ENCODE peak calls at places on chromosomes 11 and 22, in five cellular contexts. H is GM12864, X is T-helper 9 cell, Z is hypothalamus, L is renal cortical epithelial cell. A is an unnamed sample.

GRCh38 chr11:47887910-47888569 is 39.9 kb upstream of the NUP160 start:
- DNase-seq in H (no peak), X (no peak), Z (no peak), L (no peak), A (no peak)

GRCh38 chr11:118435233-118435892 is 929 bp upstream of the KMT2A start:
- DNase-seq in H (peak), X (peak), Z (peak), L (no peak), A (peak)

GRCh38 chr22:27474711-27475547 is 326.6 kb downstream of the MN1 start:
- DNase-seq in H (no peak), X (no peak), Z (no peak), L (peak), A (no peak)

GRCh38 chr11:104534268-104534667 is 364.0 kb downstream of the CASP12 start:
- DNase-seq in H (no peak), X (no peak), Z (no peak), L (peak), A (no peak)

GRCh38 chr11:67581469-67581868 is 2.1 kb upstream of the GSTP1 start:
- DNase-seq in H (no peak), X (no peak), Z (no peak), L (peak), A (no peak)

GRCh38 chr11:110032257-110032656 is 60.9 kb upstream of the ZC3H12C start:
- DNase-seq in H (no peak), X (no peak), Z (no peak), L (no peak), A (no peak)

GRCh38 chr22:48717076-48717810 is 1110.4 kb downstream of the BRD1 start:
- DNase-seq in H (no peak), X (no peak), Z (no peak), L (no peak), A (peak)

GRCh38 chr11:123173040-123173855 is 21.8 kb downstream of the CLMP start:
- DNase-seq in H (no peak), X (no peak), Z (no peak), L (peak), A (no peak)

GRCh38 chr11:8484251-8484650 is 109.8 kb downstream of the STK33 start:
- DNase-seq in H (no peak), X (no peak), Z (no peak), L (no peak), A (no peak)

GRCh38 chr11:65214212-65214845 is 32.6 kb downstream of the CAPN1 start:
- DNase-seq in H (no peak), X (no peak), Z (no peak), L (no peak), A (no peak)

GRCh38 chr11:10122337-10123197 is 171.5 kb downstream of the SBF2 start:
- DNase-seq in H (peak), X (no peak), Z (no peak), L (peak), A (no peak)

GRCh38 chr11:119085523-119085878 is 820 bp downstream of the HMBS start:
- DNase-seq in H (no peak), X (peak), Z (no peak), L (no peak), A (no peak)

GRCh38 chr11:3958301-3958700 is 102.8 kb downstream of the STIM1 start:
- DNase-seq in H (no peak), X (no peak), Z (no peak), L (peak), A (no peak)

GRCh38 chr11:8803973-8804372 is 107.0 kb upstream of the AKIP1 start:
- DNase-seq in H (no peak), X (no peak), Z (no peak), L (no peak), A (no peak)

GRCh38 chr22:48332438-48333322 is 1495.0 kb downstream of the BRD1 start:
- DNase-seq in H (no peak), X (no peak), Z (no peak), L (no peak), A (no peak)

GRCh38 chr11:8225589-8226036 is 38.1 kb downstream of the LMO1 start:
- DNase-seq in H (peak), X (peak), Z (peak), L (peak), A (peak)

GRCh38 chr11:61815790-61816735 is 740 bp downstream of the FADS1 start:
- DNase-seq in H (no peak), X (peak), Z (peak), L (peak), A (peak)

GRCh38 chr11:128098840-128099239 is 488.5 kb downstream of the ETS1 start:
- DNase-seq in H (no peak), X (no peak), Z (no peak), L (no peak), A (no peak)

GRCh38 chr11:110076388-110076965 is 16.7 kb upstream of the ZC3H12C start:
- DNase-seq in H (no peak), X (no peak), Z (no peak), L (peak), A (no peak)

GRCh38 chr11:122100222-122101080 is 15.6 kb downstream of the BLID start:
- DNase-seq in H (no peak), X (no peak), Z (peak), L (no peak), A (no peak)

GRCh38 chr11:64100782-64101358 is 65.0 kb downstream of the MACROD1 start:
- DNase-seq in H (no peak), X (no peak), Z (no peak), L (no peak), A (no peak)

GRCh38 chr11:110762596-110762995 is 50.4 kb upstream of the ARHGAP20 start:
- DNase-seq in H (no peak), X (no peak), Z (no peak), L (peak), A (no peak)

GRCh38 chr11:46278387-46279173 is 1.1 kb downstream of the CREB3L1 start:
- DNase-seq in H (no peak), X (peak), Z (no peak), L (no peak), A (no peak)

GRCh38 chr11:100574894-100575769 is 112.0 kb upstream of the ARHGAP42 start:
- DNase-seq in H (no peak), X (no peak), Z (no peak), L (peak), A (no peak)

GRCh38 chr11:107799245-107799859 is 59.2 kb downstream of the SLC35F2 start:
- DNase-seq in H (peak), X (peak), Z (peak), L (peak), A (peak)

GRCh38 chr11:69207165-69207889 is 51.6 kb downstream of the SMIM38 start:
- DNase-seq in H (no peak), X (no peak), Z (no peak), L (no peak), A (no peak)

GRCh38 chr11:123166095-123166559 is 28.9 kb downstream of the CLMP start:
- DNase-seq in H (no peak), X (no peak), Z (no peak), L (no peak), A (peak)

GRCh38 chr22:48424661-48425060 is 1403.0 kb downstream of the BRD1 start:
- DNase-seq in H (no peak), X (no peak), Z (no peak), L (no peak), A (no peak)

GRCh38 chr22:27971926-27972325 is 52.9 kb upstream of the PITPNB start:
- DNase-seq in H (no peak), X (no peak), Z (no peak), L (no peak), A (no peak)

GRCh38 chr11:77548552-77549439 is 41.0 kb upstream of the AQP11 start:
- DNase-seq in H (no peak), X (no peak), Z (no peak), L (no peak), A (no peak)

GRCh38 chr11:127965947-127966668 is 621.2 kb downstream of the ETS1 start:
- DNase-seq in H (no peak), X (no peak), Z (no peak), L (peak), A (no peak)

GRCh38 chr22:22802346-22802970 is 85.2 kb upstream of the IGLL5 start:
- DNase-seq in H (no peak), X (no peak), Z (no peak), L (no peak), A (no peak)

GRCh38 chr11:2889399-2890273 is 4.1 kb upstream of the CDKN1C start:
- DNase-seq in H (no peak), X (no peak), Z (no peak), L (no peak), A (no peak)